ENCODE peak calls at places on chromosome 3, in four cellular contexts. P, U, C and Z are unnamed samples.

GRCh38 chr3:32293908-32294307 is 55.4 kb downstream of the CMTM8 start:
- DNase-seq in U (no peak), P (no peak), C (no peak), Z (no peak)

GRCh38 chr3:46895204-46895660 is 17.7 kb downstream of the PTH1R start:
- DNase-seq in U (no peak), P (peak), C (no peak), Z (no peak)

GRCh38 chr3:68088216-68088615 is 433.8 kb upstream of the SUCLG2 start:
- DNase-seq in U (no peak), P (no peak), C (no peak), Z (no peak)

GRCh38 chr3:158057666-158058065 is 48.6 kb downstream of the SHOX2 start:
- DNase-seq in C (no peak), U (no peak), P (no peak), Z (no peak)

GRCh38 chr3:157093096-157093495 is 66.9 kb downstream of the CCNL1 start:
- DNase-seq in P (no peak), C (no peak), U (no peak), Z (no peak)

GRCh38 chr3:29914861-29915524 is 634.1 kb downstream of the RBMS3 start:
- DNase-seq in U (no peak), C (peak), P (no peak), Z (no peak)

GRCh38 chr3:168250415-168250861 is 154.7 kb upstream of the GOLIM4 start:
- DNase-seq in P (no peak), U (no peak), C (peak), Z (no peak)

GRCh38 chr3:155554777-155555445 is 190.0 kb downstream of the PLCH1 start:
- DNase-seq in U (no peak), C (peak), P (no peak), Z (no peak)

DNA sequence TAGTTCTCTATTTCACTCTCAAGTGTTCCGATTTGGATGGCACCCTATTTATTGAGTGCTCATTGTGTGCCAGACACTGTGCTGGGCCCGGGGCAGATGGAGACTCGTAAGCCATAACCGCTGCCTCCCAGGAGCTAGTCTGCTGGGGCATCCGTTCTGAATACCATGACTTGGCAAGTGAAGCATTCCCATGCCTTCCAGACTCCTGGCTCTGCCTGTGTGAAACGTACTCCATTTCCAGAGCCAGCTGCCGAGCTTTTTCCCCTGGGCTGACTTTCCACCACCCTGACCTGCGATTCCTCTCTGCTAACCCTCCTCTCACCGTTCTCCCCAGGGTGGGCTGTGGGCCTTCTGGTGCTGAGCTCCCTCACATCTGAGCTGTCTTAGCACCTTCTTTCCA is 303.1 kb upstream of the CTDSPL start:
- DNase-seq in P (no peak), U (no peak), C (no peak), Z (no peak)
- H3K27ac ChIP-seq in P (no peak), U (no peak), C (no peak), Z (no peak)

GRCh38 chr3:52288674-52289073 is 1.0 kb downstream of the GLYCTK start:
- DNase-seq in U (no peak), P (no peak), C (no peak), Z (no peak)
- H3K27ac ChIP-seq in U (peak), P (peak), C (no peak), Z (peak)

GRCh38 chr3:171453175-171453868 is 6.9 kb downstream of the TNIK start:
- DNase-seq in C (peak), P (no peak), U (no peak), Z (no peak)
- H3K27ac ChIP-seq in C (no peak), P (no peak), U (no peak), Z (peak)

GRCh38 chr3:10822708-10823515 is 6.9 kb downstream of the SLC6A11 start:
- DNase-seq in U (no peak), C (no peak), P (no peak), Z (no peak)
- H3K27ac ChIP-seq in U (no peak), C (no peak), P (no peak), Z (no peak)

DNA sequence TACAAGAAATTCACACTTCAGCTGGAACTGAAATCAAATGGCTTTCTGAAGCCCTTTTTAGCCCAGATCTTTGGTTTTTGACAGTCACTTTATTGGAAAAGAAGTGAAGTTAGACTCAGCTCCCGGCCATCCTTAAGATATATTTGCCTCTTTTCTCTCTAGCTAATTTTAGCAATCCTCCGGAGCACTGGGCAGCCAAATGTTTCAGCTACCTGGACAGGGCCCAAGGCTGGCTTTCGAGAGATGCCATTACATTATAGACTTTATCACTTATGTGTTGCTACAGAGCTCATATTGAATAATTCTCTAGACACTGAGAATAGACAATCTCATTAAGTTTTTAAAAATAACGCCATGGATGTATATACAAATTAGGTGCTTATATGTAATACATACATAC is 28.5 kb upstream of the RPL39L start:
- DNase-seq in P (no peak), U (no peak), C (no peak), Z (no peak)
- H3K27ac ChIP-seq in P (no peak), U (no peak), C (no peak), Z (no peak)

GRCh38 chr3:171028779-171029232 is 2.3 kb upstream of the SLC2A2 start:
- DNase-seq in U (no peak), P (no peak), C (peak), Z (no peak)

GRCh38 chr3:171028025-171028778 is 1.7 kb upstream of the SLC2A2 start:
- DNase-seq in C (peak), U (no peak), P (peak), Z (no peak)

GRCh38 chr3:171021377-171021776 is 5.1 kb downstream of the SLC2A2 start:
- DNase-seq in U (no peak), P (no peak), C (no peak), Z (no peak)

GRCh38 chr3:171023566-171023965 is 3.0 kb downstream of the SLC2A2 start:
- DNase-seq in C (no peak), U (no peak), P (no peak), Z (no peak)

DNA sequence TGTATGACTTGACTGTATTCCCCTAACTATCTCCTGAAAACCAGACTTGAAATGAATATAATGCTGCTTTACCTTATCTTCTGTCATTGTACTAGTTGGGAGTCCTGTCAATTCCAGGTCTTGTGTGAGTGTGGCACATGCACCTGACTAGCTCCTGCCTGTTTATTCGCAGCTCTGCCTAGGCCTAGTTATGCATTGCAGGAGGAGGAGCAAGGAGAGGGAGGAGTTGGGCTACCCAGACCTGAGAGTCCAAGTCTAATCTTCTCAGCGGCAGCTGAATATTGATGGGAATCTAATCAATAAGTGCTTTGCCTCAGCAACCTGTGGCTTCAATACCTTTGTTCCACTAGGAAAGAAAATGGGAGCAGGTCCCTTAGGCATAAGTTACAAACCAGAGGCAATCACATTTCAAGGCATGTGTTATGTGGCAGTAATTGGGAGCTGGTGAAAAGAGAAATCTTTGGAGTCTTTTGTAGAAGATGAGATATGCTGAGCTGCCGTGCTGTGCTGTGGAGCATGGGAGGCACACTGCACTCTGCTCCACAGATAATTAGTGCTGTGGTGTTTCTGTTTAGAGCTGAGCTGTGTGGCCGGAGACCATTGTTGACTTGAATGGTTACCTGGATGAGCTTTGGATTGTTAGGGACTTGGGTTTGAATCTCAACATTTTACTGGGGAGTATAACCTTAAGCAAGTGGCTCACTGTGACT is at the start of gene SLC2A2:
- DNase-seq in U (no peak), C (no peak), P (no peak), Z (no peak)
- H3K27ac ChIP-seq in U (no peak), C (no peak), P (no peak), Z (no peak)

GRCh38 chr3:112365636-112366035 is 32.7 kb downstream of the CD200 start:
- DNase-seq in C (peak), P (no peak), U (no peak), Z (no peak)

GRCh38 chr3:112364291-112364690 is 31.3 kb downstream of the CD200 start:
- DNase-seq in P (no peak), C (no peak), U (no peak), Z (no peak)

GRCh38 chr3:112362221-112362620 is 29.3 kb downstream of the CD200 start:
- DNase-seq in U (no peak), P (no peak), C (no peak), Z (no peak)

GRCh38 chr3:112365035-112365434 is 32.1 kb downstream of the CD200 start:
- DNase-seq in C (no peak), U (no peak), P (no peak), Z (no peak)

GRCh38 chr3:112366428-112366931 is 33.5 kb downstream of the CD200 start:
- DNase-seq in C (no peak), P (no peak), U (no peak), Z (no peak)
- H3K27ac ChIP-seq in C (no peak), P (no peak), U (peak), Z (no peak)

GRCh38 chr3:127690106-127690505 is 17.4 kb downstream of the ABTB1 start:
- DNase-seq in U (no peak), C (peak), P (peak), Z (no peak)

GRCh38 chr3:127688022-127688415 is 15.3 kb downstream of the ABTB1 start:
- DNase-seq in P (peak), C (no peak), U (no peak), Z (no peak)

GRCh38 chr3:127687228-127687737 is 14.5 kb downstream of the ABTB1 start:
- DNase-seq in P (no peak), U (no peak), C (no peak), Z (no peak)

GRCh38 chr3:127689266-127689860 is 16.6 kb downstream of the ABTB1 start:
- DNase-seq in U (no peak), C (no peak), P (peak), Z (no peak)

DNA sequence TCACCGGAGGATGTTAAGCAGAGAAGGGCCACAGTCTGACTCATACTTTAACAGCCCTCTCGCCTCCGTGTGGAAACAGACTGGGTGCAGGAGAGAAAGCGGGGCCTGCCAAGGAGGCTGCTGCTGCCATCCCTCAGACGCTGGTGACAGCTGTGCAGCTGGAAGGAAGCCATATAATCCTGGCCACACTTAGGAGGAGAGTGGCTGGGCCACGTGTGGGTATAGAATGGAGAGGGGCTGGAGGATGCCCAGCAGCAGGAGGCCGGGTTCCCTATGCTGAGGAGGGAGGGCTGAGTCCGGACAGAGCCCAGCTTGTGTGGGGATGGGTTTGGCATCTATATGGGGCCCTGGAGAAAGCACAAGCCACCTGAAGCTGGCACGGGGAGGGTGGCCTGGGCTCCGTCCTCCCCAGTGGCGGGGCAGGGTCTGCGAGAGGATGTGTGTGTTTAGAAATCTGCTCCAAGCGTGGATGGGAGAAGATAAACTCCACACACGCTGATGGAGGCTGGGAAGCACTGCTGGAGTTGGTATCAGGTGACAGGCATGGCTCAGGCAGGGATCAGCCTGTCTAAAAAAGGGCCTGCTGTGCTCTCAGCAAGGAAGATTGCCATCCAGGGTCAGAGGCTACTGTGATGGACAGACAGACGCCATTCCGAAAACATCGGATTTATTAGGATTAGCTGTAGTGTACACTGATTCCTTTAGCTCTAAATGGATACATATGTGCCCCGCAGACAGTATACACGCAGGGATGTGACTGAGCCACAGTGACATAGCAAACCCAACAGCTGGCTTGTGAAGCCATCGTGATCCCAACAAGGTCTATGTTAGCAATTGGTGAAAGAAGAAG is 15.9 kb downstream of the ABTB1 start:
- DNase-seq in U (no peak), P (peak), C (no peak), Z (no peak)
- H3K27ac ChIP-seq in U (no peak), P (no peak), C (no peak), Z (peak)